ENCODE peak calls at places on chromosome 3, in five cellular contexts. S is mammary epithelial cell, N is RWPE2, G is astrocyte, O is trophoblast cell. X is an unnamed sample.
A peak's percentile ranks its signal among the peaks of the same experiment; 100 is the strongest.

GRCh38 chr3:87410110-87410509 is 133.7 kb upstream of the POU1F1 start:
- DNase-seq in S (no peak), N (no peak), G (peak; percentile 96), O (no peak), X (no peak)

GRCh38 chr3:22933051-22933450 is 270.1 kb upstream of the UBE2E2 start:
- DNase-seq in S (no peak), N (no peak), G (no peak), O (no peak), X (no peak)

GRCh38 chr3:105837143-105837740 is 31.6 kb downstream of the CBLB start:
- DNase-seq in S (no peak), N (no peak), G (no peak), O (no peak), X (no peak)

GRCh38 chr3:127951276-127951675 is 36.2 kb downstream of the KBTBD12 start:
- DNase-seq in S (peak; percentile 37), N (no peak), G (peak; percentile 45), O (no peak), X (no peak)

GRCh38 chr3:13025778-13026518 is 47.3 kb downstream of the IQSEC1 start:
- DNase-seq in S (no peak), N (no peak), G (no peak), O (no peak), X (no peak)

GRCh38 chr3:128149632-128150031 is 3.6 kb upstream of the EEFSEC start:
- DNase-seq in S (no peak), N (no peak), G (no peak), O (no peak), X (no peak)

GRCh38 chr3:14376348-14377043 is 25.9 kb upstream of the SLC6A6 start:
- DNase-seq in S (no peak), N (no peak), G (no peak), O (no peak), X (no peak)

GRCh38 chr3:33513262-33513863 is 73.2 kb upstream of the UBP1 start:
- DNase-seq in S (no peak), N (no peak), G (no peak), O (no peak), X (no peak)

GRCh38 chr3:49912787-49913375 is 9.2 kb upstream of the MST1R start:
- DNase-seq in S (no peak), N (no peak), G (no peak), O (no peak), X (no peak)

GRCh38 chr3:139292933-139293664 is 50.7 kb upstream of the MRPS22 start:
- DNase-seq in S (peak; percentile 58), N (no peak), G (no peak), O (no peak), X (no peak)

GRCh38 chr3:12884104-12884742 is 42.9 kb upstream of the RPL32 start:
- DNase-seq in S (no peak), N (no peak), G (peak; percentile 27), O (no peak), X (no peak)

GRCh38 chr3:119690043-119690656 is 12.7 kb upstream of the CFAP91 start:
- DNase-seq in S (peak; percentile 15), N (no peak), G (no peak), O (peak; percentile 6), X (no peak)

GRCh38 chr3:111668912-111669488 is 73.9 kb upstream of the ZBED2 start:
- DNase-seq in S (peak; percentile 48), N (no peak), G (peak; percentile 61), O (peak; percentile 11), X (peak; percentile 60)

GRCh38 chr3:133077688-133078087 is 39.5 kb downstream of the TMEM108 start:
- DNase-seq in S (no peak), N (no peak), G (no peak), O (no peak), X (no peak)

GRCh38 chr3:79423417-79423816 is 344.4 kb downstream of the ROBO1 start:
- DNase-seq in S (no peak), N (no peak), G (no peak), O (peak; percentile 8), X (no peak)

GRCh38 chr3:104933981-104934380 is 432.7 kb upstream of the ALCAM start:
- DNase-seq in S (no peak), N (no peak), G (no peak), O (no peak), X (no peak)

GRCh38 chr3:129185774-129186173 is 2.1 kb upstream of the CNBP start:
- DNase-seq in S (no peak), N (no peak), G (no peak), O (no peak), X (no peak)

GRCh38 chr3:113096158-113096893 is 105.5 kb downstream of the GTPBP8 start:
- DNase-seq in S (no peak), N (no peak), G (peak; percentile 53), O (no peak), X (no peak)

GRCh38 chr3:5072100-5072816 is 49.8 kb upstream of the ARL8B start:
- DNase-seq in S (peak; percentile 76), N (no peak), G (no peak), O (no peak), X (no peak)

GRCh38 chr3:9225268-9225667 is 24.2 kb downstream of the SRGAP3 start:
- DNase-seq in S (no peak), N (no peak), G (no peak), O (no peak), X (no peak)

GRCh38 chr3:43649365-43649968 is 27.7 kb upstream of the ANO10 start:
- DNase-seq in S (no peak), N (no peak), G (no peak), O (no peak), X (no peak)

GRCh38 chr3:120743081-120743365 is 479 bp downstream of the GTF2E1 start:
- DNase-seq in S (peak; percentile 2), N (no peak), G (peak; percentile 36), O (peak; percentile 4), X (no peak)

GRCh38 chr3:177694316-177694715 is 497.0 kb upstream of the TBL1XR1 start:
- DNase-seq in S (no peak), N (no peak), G (peak; percentile 59), O (no peak), X (no peak)

GRCh38 chr3:71025010-71025409 is 558.5 kb downstream of the FOXP1 start:
- DNase-seq in S (no peak), N (no peak), G (no peak), O (no peak), X (no peak)

GRCh38 chr3:132695006-132695405 is 27.2 kb downstream of the NPHP3 start:
- DNase-seq in S (no peak), N (no peak), G (no peak), O (no peak), X (no peak)

GRCh38 chr3:150140614-150141321 is 170.1 kb upstream of the PFN2 start:
- DNase-seq in S (no peak), N (no peak), G (no peak), O (no peak), X (no peak)

GRCh38 chr3:197561926-197562325 is 6.2 kb upstream of the BDH1 start:
- DNase-seq in S (no peak), N (no peak), G (no peak), O (no peak), X (no peak)

GRCh38 chr3:152657002-152657400 is 177.9 kb upstream of the P2RY1 start:
- DNase-seq in S (no peak), N (no peak), G (no peak), O (no peak), X (no peak)

GRCh38 chr3:140736863-140737460 is 59.1 kb downstream of the TRIM42 start:
- DNase-seq in S (peak; percentile 36), N (no peak), G (peak; percentile 10), O (peak; percentile 44), X (no peak)

GRCh38 chr3:74866357-74866876 is 252.0 kb upstream of the CNTN3 start:
- DNase-seq in S (no peak), N (no peak), G (no peak), O (no peak), X (no peak)

GRCh38 chr3:155131104-155131503 is 51.0 kb downstream of the MME start:
- DNase-seq in S (peak; percentile 94), N (no peak), G (peak; percentile 44), O (peak; percentile 46), X (no peak)

GRCh38 chr3:126312326-126312725 is 44.9 kb downstream of the KLF15 start:
- DNase-seq in S (no peak), N (no peak), G (no peak), O (no peak), X (no peak)

DNA sequence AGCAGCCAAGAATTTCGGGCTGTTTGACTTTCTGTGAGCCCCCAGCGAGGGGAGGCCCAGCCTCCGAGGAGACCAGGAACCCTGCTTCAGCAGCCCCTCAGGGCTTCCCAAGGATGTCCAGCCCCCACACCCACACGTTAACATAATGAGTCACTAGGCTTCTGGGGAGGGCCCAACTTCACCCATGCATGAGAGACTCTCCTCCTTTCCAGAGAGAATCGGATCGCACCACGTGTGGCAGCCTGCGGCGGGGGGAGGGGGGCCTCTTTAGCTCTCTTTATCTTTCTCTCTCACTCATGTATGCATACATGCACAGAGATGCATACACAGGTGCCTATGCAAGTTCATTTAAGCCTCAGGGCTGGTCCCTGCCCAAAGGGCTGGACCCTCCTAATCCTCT is 3.1 kb upstream of the AP2M1 start:
- DNase-seq in S (no peak), N (no peak), G (peak; percentile 80), O (no peak), X (no peak)
- H3K27ac ChIP-seq in S (no peak overlapping the region), N (no peak overlapping the region), G (peak overlapping the region; percentile 77), O (peak overlapping the region; percentile 13), X (no peak overlapping the region)

GRCh38 chr3:157089455-157090221 is 70.3 kb downstream of the CCNL1 start:
- DNase-seq in S (peak; percentile 35), N (no peak), G (no peak), O (peak; percentile 37), X (no peak)
- H3K27ac ChIP-seq in S (peak overlapping the region; percentile 92), N (peak overlapping the region; percentile 98), G (peak overlapping the region; percentile 99), O (no peak overlapping the region), X (peak overlapping the region; percentile 91)

DNA sequence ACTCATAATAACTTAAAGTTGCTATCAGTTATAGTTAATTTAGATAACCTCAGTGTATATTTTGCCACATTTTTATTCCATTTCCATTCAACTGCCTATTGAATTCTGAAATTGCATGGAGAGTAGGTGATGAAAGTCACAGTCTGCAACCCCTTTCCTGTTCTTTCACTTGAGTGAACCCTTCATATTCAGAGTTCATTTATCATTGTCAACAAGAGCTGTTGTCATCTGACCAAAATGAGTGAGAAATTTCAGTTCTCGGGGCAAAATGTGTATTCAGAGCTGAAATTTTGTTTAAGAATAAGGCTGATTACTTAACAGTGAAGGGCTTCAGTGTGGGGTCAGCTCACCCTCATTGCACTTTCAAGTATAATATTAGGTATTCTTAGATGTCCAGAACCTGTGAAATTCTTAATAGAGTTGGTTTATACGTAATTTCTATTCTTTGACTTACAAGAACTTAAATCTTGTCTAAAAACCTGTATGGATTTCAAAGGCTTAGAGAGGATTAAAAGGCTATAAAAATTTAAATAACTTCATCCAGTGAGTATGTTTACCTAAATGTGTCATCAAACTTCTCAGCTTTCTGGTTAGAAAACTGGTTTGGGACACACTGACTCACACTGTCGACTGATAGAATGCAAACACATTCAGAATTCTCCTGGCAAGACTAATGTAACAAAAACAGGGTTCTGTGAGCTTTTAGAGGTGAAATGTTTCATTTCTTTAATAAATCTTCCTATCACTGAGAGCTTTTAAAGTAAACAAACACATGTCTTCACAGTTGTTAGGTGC is 92.2 kb downstream of the CMSS1 start:
- DNase-seq in S (peak; percentile 73), N (no peak), G (peak; percentile 89), O (no peak), X (no peak)
- H3K27ac ChIP-seq in S (peak overlapping the region; percentile 58), N (peak overlapping the region; percentile 68), G (peak overlapping the region; percentile 83), O (no peak overlapping the region), X (no peak overlapping the region)

DNA sequence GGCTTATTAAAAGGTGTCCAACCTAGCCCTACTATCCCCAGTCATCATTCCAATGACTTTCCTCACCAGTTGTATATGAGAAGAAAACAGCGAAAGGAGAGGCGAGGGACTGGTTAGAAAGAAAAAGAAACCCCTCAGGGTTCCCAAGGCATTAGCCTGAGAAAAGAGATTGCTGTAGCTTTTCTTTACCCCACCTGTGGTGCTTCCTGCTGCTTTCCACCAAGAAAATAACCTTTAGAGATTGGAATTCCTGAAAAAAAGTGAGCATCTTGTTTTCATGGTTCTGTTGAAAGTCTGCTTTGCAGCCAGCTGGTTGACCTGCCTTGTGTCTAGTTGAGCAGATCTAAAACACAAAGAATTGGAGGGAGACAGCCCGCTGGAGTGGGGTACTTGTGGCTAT is 196.4 kb downstream of the CADPS start:
- DNase-seq in S (no peak), N (no peak), G (no peak), O (no peak), X (no peak)
- H3K27ac ChIP-seq in S (no peak overlapping the region), N (no peak overlapping the region), G (no peak overlapping the region), O (no peak overlapping the region), X (no peak overlapping the region)